ENCODE peak calls at places on chromosomes 3 and 15, in five cellular contexts. F is A172, O is LHCN-M2, J is HCEC 1CT, G is posterior vena cava. T is an unnamed sample.

GRCh38 chr3:72095521-72095920 is 310.6 kb upstream of the PROK2 start:
- DNase-seq in F (no peak), O (peak; percentile 12), J (no peak), G (no peak), T (no peak)

GRCh38 chr15:61115679-61116078 is 113.4 kb downstream of the RORA start:
- DNase-seq in F (no peak), O (peak; percentile 48), J (peak; percentile 12), G (no peak), T (peak; percentile 5)

GRCh38 chr3:9749333-9749662 is 454 bp upstream of the OGG1 start:
- DNase-seq in F (no peak), O (no peak), J (no peak), G (no peak), T (no peak)

GRCh38 chr3:16820485-16820884 is 64.3 kb upstream of the PLCL2 start:
- DNase-seq in F (no peak), O (no peak), J (no peak), G (no peak), T (no peak)

GRCh38 chr3:130939753-130940152 is 45.9 kb downstream of the ATP2C1 start:
- DNase-seq in F (no peak), O (no peak), J (no peak), G (no peak), T (no peak)

GRCh38 chr3:158127250-158128219 is 17.6 kb downstream of the RSRC1 start:
- DNase-seq in F (peak; percentile 50), O (peak; percentile 65), J (peak; percentile 49), G (no peak), T (peak; percentile 41)

GRCh38 chr15:69668049-69668705 is 215.6 kb downstream of the RPLP1 start:
- DNase-seq in F (no peak), O (no peak), J (no peak), G (peak; percentile 73), T (no peak)

GRCh38 chr15:58852347-58852746 is 81.1 kb downstream of the SLTM start:
- DNase-seq in F (no peak), O (no peak), J (peak; percentile 34), G (no peak), T (no peak)

GRCh38 chr3:135895734-135896121 is 69.8 kb upstream of the PPP2R3A start:
- DNase-seq in F (no peak), O (peak; percentile 31), J (peak; percentile 33), G (no peak), T (peak; percentile 22)

GRCh38 chr3:158167737-158168469 is 58.0 kb downstream of the RSRC1 start:
- DNase-seq in F (peak; percentile 99), O (peak; percentile 99), J (peak; percentile 99), G (no peak), T (peak; percentile 96)

GRCh38 chr3:154844863-154845262 is 235.3 kb upstream of the MME start:
- DNase-seq in F (no peak), O (no peak), J (no peak), G (no peak), T (no peak)

GRCh38 chr15:79025201-79025600 is 65.4 kb downstream of the RASGRF1 start:
- DNase-seq in F (no peak), O (no peak), J (no peak), G (peak; percentile 80), T (no peak)

GRCh38 chr3:158369279-158369678 is 201.7 kb upstream of the MLF1 start:
- DNase-seq in F (no peak), O (no peak), J (no peak), G (no peak), T (no peak)

GRCh38 chr3:29759021-29759359 is 478.1 kb downstream of the RBMS3 start:
- DNase-seq in F (peak; percentile 45), O (peak; percentile 66), J (peak; percentile 73), G (no peak), T (no peak)

GRCh38 chr15:82045179-82045891 is 483 bp downstream of the MEX3B start:
- DNase-seq in F (peak; percentile 14), O (peak; percentile 47), J (peak; percentile 48), G (no peak), T (peak; percentile 57)

GRCh38 chr3:128807186-128807830 is 72.1 kb upstream of the ACAD9 start:
- DNase-seq in F (no peak), O (no peak), J (no peak), G (no peak), T (no peak)

GRCh38 chr3:155748611-155749365 is 3.9 kb upstream of the PLCH1 start:
- DNase-seq in F (no peak), O (no peak), J (peak; percentile 32), G (no peak), T (peak; percentile 18)

GRCh38 chr3:182212479-182213076 is 500.9 kb downstream of the SOX2 start:
- DNase-seq in F (peak; percentile 99), O (peak; percentile 63), J (peak; percentile 65), G (no peak), T (peak; percentile 21)